ENCODE peak calls at places on chromosome X, in six cellular contexts. G is hepatocyte, D is mesenchymal stem cell, P is IMR-90, O is OCI-LY7, R is astrocyte. E is an unnamed sample.

GRCh38 chrX:72094894-72095293 is 36.8 kb downstream of the RTL5 start:
- DNase-seq in D (peak; percentile 75), O (no peak), R (peak; percentile 18), G (peak; percentile 43), P (peak; percentile 12), E (no peak)

GRCh38 chrX:119880076-119880475 is 8.4 kb downstream of the NDUFA1 start:
- DNase-seq in P (no peak), D (no peak), O (peak; percentile 64), G (no peak), R (no peak), E (no peak)

GRCh38 chrX:130108647-130109428 is 1.5 kb downstream of the ELF4 start:
- DNase-seq in P (no peak), G (peak; percentile 46), O (peak; percentile 53), D (no peak), R (no peak), E (peak; percentile 93)

GRCh38 chrX:56764153-56764974 is 35.3 kb downstream of the NBDY start:
- DNase-seq in G (peak; percentile 74), R (peak; percentile 56), D (peak; percentile 74), O (peak; percentile 84), P (peak; percentile 87), E (peak; percentile 91)

GRCh38 chrX:143873343-143873742 is 10.5 kb upstream of the UBE2NL start:
- DNase-seq in D (no peak), R (peak; percentile 7), O (no peak), G (no peak), P (no peak), E (no peak)

GRCh38 chrX:101595739-101596419 is 21.9 kb downstream of the ARMCX6 start:
- DNase-seq in P (peak; percentile 75), O (peak; percentile 53), G (peak; percentile 78), R (peak; percentile 48), D (peak; percentile 75), E (peak; percentile 54)

GRCh38 chrX:130015181-130015580 is 32.7 kb downstream of the BCORL1 start:
- DNase-seq in P (no peak), R (no peak), O (no peak), G (no peak), D (no peak), E (peak; percentile 26)

GRCh38 chrX:42776195-42776594 is 1.8 kb downstream of the PPP1R2C start:
- DNase-seq in R (peak; percentile 40), D (no peak), O (peak; percentile 66), G (peak; percentile 18), P (no peak), E (no peak)

GRCh38 chrX:24005028-24005427 is 22.0 kb downstream of the KLHL15 start:
- DNase-seq in P (no peak), R (no peak), G (no peak), O (no peak), D (no peak), E (no peak)

GRCh38 chrX:1719270-1719669 is 104.4 kb downstream of the ASMT start:
- DNase-seq in D (no peak), R (no peak), P (no peak), O (no peak), G (no peak), E (no peak)

GRCh38 chrX:72121381-72121780 is 10.3 kb downstream of the RTL5 start:
- DNase-seq in D (peak; percentile 78), R (peak; percentile 77), O (no peak), P (peak; percentile 75), G (no peak), E (peak; percentile 83)

GRCh38 chrX:136658151-136658550 is 10.2 kb downstream of the CD40LG start:
- DNase-seq in R (no peak), D (no peak), G (no peak), O (peak; percentile 2), P (no peak), E (no peak)

GRCh38 chrX:27924261-27924660 is 57.0 kb downstream of the DCAF8L1 start:
- DNase-seq in G (no peak), R (no peak), D (no peak), P (peak; percentile 6), O (no peak), E (no peak)

GRCh38 chrX:115894087-115894486 is 276.5 kb upstream of the AGTR2 start:
- DNase-seq in O (no peak), D (no peak), P (peak; percentile 33), G (no peak), R (peak; percentile 3), E (peak; percentile 83)

GRCh38 chrX:108361316-108361715 is 76.9 kb downstream of the COL4A6 start:
- DNase-seq in O (no peak), P (peak; percentile 3), R (peak; percentile 8), G (no peak), D (peak; percentile 55), E (no peak)

GRCh38 chrX:150478496-150479492 is 89.6 kb upstream of the MTM1 start:
- DNase-seq in R (no peak), D (no peak), P (no peak), G (no peak), O (no peak), E (no peak)

GRCh38 chrX:151726751-151727150 is 7.8 kb upstream of the CNGA2 start:
- DNase-seq in R (no peak), D (no peak), P (no peak), G (no peak), O (no peak), E (no peak)

GRCh38 chrX:21373637-21374162 is 518 bp upstream of the CNKSR2 start:
- DNase-seq in D (no peak), R (no peak), P (no peak), O (no peak), G (no peak), E (peak; percentile 79)

GRCh38 chrX:28058906-28059305 is 77.7 kb upstream of the DCAF8L1 start:
- DNase-seq in R (no peak), G (no peak), P (peak; percentile 26), O (no peak), D (peak; percentile 10), E (no peak)

GRCh38 chrX:126165721-126166401 is at the start of gene DCAF12L2:
- DNase-seq in R (no peak), O (no peak), P (no peak), D (no peak), G (peak; percentile 23), E (peak; percentile 80)

DNA sequence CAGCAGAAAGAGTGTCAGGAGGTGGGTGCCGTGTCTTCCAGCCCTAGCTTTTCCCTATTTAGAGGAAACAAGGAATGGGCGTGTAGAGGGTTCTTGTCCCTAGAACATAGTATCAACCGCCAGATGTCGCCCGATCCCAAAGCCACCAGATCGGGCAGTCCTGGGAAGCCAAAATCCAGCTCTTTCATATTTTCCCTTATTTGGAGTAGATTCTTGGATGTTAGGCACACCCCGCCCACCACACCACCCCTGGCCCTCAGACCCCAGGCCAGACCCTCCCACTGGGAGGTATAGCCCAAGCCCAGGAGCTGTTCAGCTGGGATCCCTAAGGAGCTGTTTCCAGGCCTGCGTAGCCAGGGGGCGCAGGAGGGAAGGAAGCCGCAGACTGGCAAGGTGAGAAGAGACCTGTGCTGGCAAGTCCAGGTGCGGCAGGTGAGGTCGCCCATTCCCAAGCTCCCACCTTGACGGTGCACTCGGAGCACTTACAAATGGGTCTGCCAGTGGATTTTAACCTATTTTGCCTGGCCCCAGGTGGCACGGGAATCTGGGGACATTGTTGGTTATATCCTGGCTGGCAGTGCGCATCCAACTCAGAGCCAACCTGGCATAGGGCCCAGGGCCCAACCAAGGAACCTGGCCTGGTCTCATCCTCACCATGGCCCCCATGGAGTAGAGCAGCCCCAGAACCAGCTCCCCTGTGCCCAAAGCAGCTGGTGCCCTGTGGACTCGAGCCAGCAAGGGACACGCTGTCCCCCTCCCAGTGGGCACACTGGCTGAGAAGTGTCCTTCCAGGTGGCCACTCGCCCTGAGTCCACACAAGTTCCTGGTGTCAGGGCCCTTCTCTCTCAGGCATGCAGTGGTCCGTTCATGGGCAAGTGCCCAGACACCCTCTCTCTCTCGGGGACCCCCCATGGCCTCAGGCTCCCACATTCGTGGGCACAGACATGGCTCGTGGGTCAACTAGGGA is 811 bp downstream of the FLNA start:
- DNase-seq in G (peak; percentile 75), O (no peak), P (peak; percentile 83), D (peak; percentile 84), R (peak; percentile 67), E (peak; percentile 98)
- H3K9me3 ChIP-seq in G (no peaks in the 10 kb centered on the region), O (no peaks in the 10 kb centered on the region), P (no peaks in the 10 kb centered on the region), D (no peaks in the 10 kb centered on the region), R (no peaks in the 10 kb centered on the region), E (no peaks in the 10 kb centered on the region)

GRCh38 chrX:12471061-12471460 is 320.2 kb upstream of the PRPS2 start:
- DNase-seq in R (no peak), P (no peak), D (no peak), G (no peak), O (no peak), E (no peak)

GRCh38 chrX:12463873-12464272 is 325.6 kb downstream of the FRMPD4 start:
- DNase-seq in R (no peak), D (no peak), O (no peak), P (no peak), G (no peak), E (no peak)

DNA sequence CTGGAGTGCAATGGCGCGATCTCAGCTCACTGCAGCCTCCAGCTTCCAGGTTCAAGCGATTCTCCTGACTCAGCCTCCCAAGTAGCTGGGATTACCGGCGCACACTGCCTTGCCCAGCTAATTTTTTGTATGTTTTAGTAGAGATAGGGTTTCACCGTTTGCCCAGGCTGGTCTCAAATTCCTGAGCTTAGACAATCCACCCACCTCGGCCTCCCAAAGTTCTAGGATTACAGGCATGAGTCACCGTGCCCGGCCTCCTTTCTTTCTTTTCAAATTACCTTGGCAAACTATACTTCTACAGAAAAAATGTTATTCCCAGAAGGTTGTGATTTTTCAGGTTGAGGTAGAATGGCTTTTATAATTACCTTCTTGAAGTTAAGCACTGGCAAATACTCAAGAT is 321.9 kb upstream of the PRPS2 start:
- DNase-seq in P (no peak), G (no peak), O (no peak), D (no peak), R (peak; percentile 6), E (no peak)
- H2AFZ ChIP-seq in P (no peak overlapping the region), G (no peak overlapping the region), O (no peak overlapping the region), D (no peak overlapping the region), R (no peak overlapping the region), E (no peak overlapping the region)

GRCh38 chrX:154366666-154367055 is 7.8 kb downstream of the FLNA start:
- DNase-seq in G (no peak), O (no peak), D (no peak), P (no peak), R (no peak), E (no peak)
- H3K9me3 ChIP-seq in G (no peaks in the 10 kb centered on the region), O (no peaks in the 10 kb centered on the region), D (no peaks in the 10 kb centered on the region), P (no peaks in the 10 kb centered on the region), R (no peaks in the 10 kb centered on the region), E (no peaks in the 10 kb centered on the region)

GRCh38 chrX:152893631-152894610 is 3.9 kb upstream of the ZNF185 start:
- DNase-seq in P (no peak), G (no peak), D (no peak), R (no peak), O (no peak), E (peak; percentile 85)
- H2AFZ ChIP-seq in P (no peak overlapping the region), G (no peak overlapping the region), D (no peak overlapping the region), R (no peak overlapping the region), O (no peak overlapping the region), E (no peak overlapping the region)

GRCh38 chrX:103927633-103928032 is 34.8 kb upstream of the TMSB15B start:
- DNase-seq in P (no peak), D (no peak), O (no peak), R (no peak), G (no peak), E (no peak)
- H3K9me3 ChIP-seq in P (no peaks in the 10 kb centered on the region), D (no peaks in the 10 kb centered on the region), O (no peaks in the 10 kb centered on the region), R (no peaks in the 10 kb centered on the region), G (no peaks in the 10 kb centered on the region), E (no peaks in the 10 kb centered on the region)